ENCODE peak calls at places on chromosomes 7 and 10, in seven cellular contexts. One of them, this sample, is unnamed.

GRCh38 chr7:106905734-106906133 is 40.7 kb downstream of the PIK3CG start:
- DNase-seq in glomerular endothelial cell: no peak
- DNase-seq in thoracic aorta: no peak
- DNase-seq in body of pancreas: no peak
- DNase-seq in adrenal gland: no peak
- DNase-seq in non-pigmented ciliary epithelial cell: no peak
- DNase-seq in hepatic stellate cell: no peak
- DNase-seq in this sample: no peak

GRCh38 chr10:84204122-84204521 is 9.8 kb downstream of the CDHR1 start:
- DNase-seq in glomerular endothelial cell: no peak
- DNase-seq in thoracic aorta: no peak
- DNase-seq in body of pancreas: no peak
- DNase-seq in adrenal gland: no peak
- DNase-seq in non-pigmented ciliary epithelial cell: no peak
- DNase-seq in hepatic stellate cell: no peak
- DNase-seq in this sample: no peak

GRCh38 chr7:85341121-85341520 is 154.3 kb upstream of the SEMA3D start:
- DNase-seq in glomerular endothelial cell: no peak
- DNase-seq in thoracic aorta: no peak
- DNase-seq in body of pancreas: no peak
- DNase-seq in adrenal gland: no peak
- DNase-seq in non-pigmented ciliary epithelial cell: no peak
- DNase-seq in hepatic stellate cell: no peak
- DNase-seq in this sample: no peak

GRCh38 chr7:73704640-73705550 is 14.6 kb downstream of the STX1A start:
- DNase-seq in glomerular endothelial cell: no peak
- DNase-seq in thoracic aorta: no peak
- DNase-seq in body of pancreas: no peak
- DNase-seq in adrenal gland: no peak
- DNase-seq in non-pigmented ciliary epithelial cell: no peak
- DNase-seq in hepatic stellate cell: no peak
- DNase-seq in this sample: no peak

GRCh38 chr7:105665684-105666083 is 84.4 kb upstream of the EFCAB10 start:
- DNase-seq in glomerular endothelial cell: no peak
- DNase-seq in thoracic aorta: no peak
- DNase-seq in body of pancreas: no peak
- DNase-seq in adrenal gland: no peak
- DNase-seq in non-pigmented ciliary epithelial cell: no peak
- DNase-seq in hepatic stellate cell: no peak
- DNase-seq in this sample: no peak

GRCh38 chr7:9502269-9502668 is 1068.9 kb downstream of the NXPH1 start:
- DNase-seq in glomerular endothelial cell: no peak
- DNase-seq in thoracic aorta: no peak
- DNase-seq in body of pancreas: no peak
- DNase-seq in adrenal gland: no peak
- DNase-seq in non-pigmented ciliary epithelial cell: no peak
- DNase-seq in hepatic stellate cell: no peak
- DNase-seq in this sample: no peak

GRCh38 chr10:931326-932318 is at the start of gene LARP4B:
- DNase-seq in glomerular endothelial cell: peak
- DNase-seq in thoracic aorta: peak
- DNase-seq in body of pancreas: peak
- DNase-seq in adrenal gland: peak
- DNase-seq in non-pigmented ciliary epithelial cell: peak
- DNase-seq in hepatic stellate cell: peak
- DNase-seq in this sample: peak

GRCh38 chr7:144738708-144739314 is 97.0 kb downstream of the TPK1 start:
- DNase-seq in glomerular endothelial cell: no peak
- DNase-seq in thoracic aorta: no peak
- DNase-seq in body of pancreas: no peak
- DNase-seq in adrenal gland: no peak
- DNase-seq in non-pigmented ciliary epithelial cell: peak
- DNase-seq in hepatic stellate cell: peak
- DNase-seq in this sample: no peak

GRCh38 chr7:2326960-2327359 is 12.7 kb upstream of the SNX8 start:
- DNase-seq in glomerular endothelial cell: no peak
- DNase-seq in thoracic aorta: no peak
- DNase-seq in body of pancreas: no peak
- DNase-seq in adrenal gland: no peak
- DNase-seq in non-pigmented ciliary epithelial cell: no peak
- DNase-seq in hepatic stellate cell: no peak
- DNase-seq in this sample: no peak

GRCh38 chr7:17907014-17907413 is 33.3 kb downstream of the SNX13 start:
- DNase-seq in glomerular endothelial cell: no peak
- DNase-seq in thoracic aorta: no peak
- DNase-seq in body of pancreas: no peak
- DNase-seq in adrenal gland: no peak
- DNase-seq in non-pigmented ciliary epithelial cell: no peak
- DNase-seq in hepatic stellate cell: no peak
- DNase-seq in this sample: no peak

GRCh38 chr10:104577861-104578480 is 63.1 kb upstream of the SORCS3 start:
- DNase-seq in glomerular endothelial cell: no peak
- DNase-seq in thoracic aorta: no peak
- DNase-seq in body of pancreas: no peak
- DNase-seq in adrenal gland: no peak
- DNase-seq in non-pigmented ciliary epithelial cell: no peak
- DNase-seq in hepatic stellate cell: no peak
- DNase-seq in this sample: no peak

GRCh38 chr10:92845926-92846325 is 2.4 kb upstream of the EXOC6 start:
- DNase-seq in glomerular endothelial cell: no peak
- DNase-seq in thoracic aorta: no peak
- DNase-seq in body of pancreas: no peak
- DNase-seq in adrenal gland: no peak
- DNase-seq in non-pigmented ciliary epithelial cell: no peak
- DNase-seq in hepatic stellate cell: no peak
- DNase-seq in this sample: no peak

GRCh38 chr7:94969434-94970084 is 62.2 kb downstream of the PPP1R9A start:
- DNase-seq in glomerular endothelial cell: no peak
- DNase-seq in thoracic aorta: no peak
- DNase-seq in body of pancreas: no peak
- DNase-seq in adrenal gland: no peak
- DNase-seq in non-pigmented ciliary epithelial cell: no peak
- DNase-seq in hepatic stellate cell: no peak
- DNase-seq in this sample: no peak

GRCh38 chr7:144011458-144012230 is 11.5 kb downstream of the OR6B1 start:
- DNase-seq in glomerular endothelial cell: no peak
- DNase-seq in thoracic aorta: no peak
- DNase-seq in body of pancreas: no peak
- DNase-seq in adrenal gland: no peak
- DNase-seq in non-pigmented ciliary epithelial cell: no peak
- DNase-seq in hepatic stellate cell: no peak
- DNase-seq in this sample: no peak

GRCh38 chr7:122626785-122627184 is 72.1 kb downstream of the RNF133 start:
- DNase-seq in glomerular endothelial cell: no peak
- DNase-seq in thoracic aorta: no peak
- DNase-seq in body of pancreas: no peak
- DNase-seq in adrenal gland: no peak
- DNase-seq in non-pigmented ciliary epithelial cell: no peak
- DNase-seq in hepatic stellate cell: no peak
- DNase-seq in this sample: no peak

GRCh38 chr7:123433665-123434064 is 100.7 kb downstream of the IQUB start:
- DNase-seq in glomerular endothelial cell: no peak
- DNase-seq in thoracic aorta: no peak
- DNase-seq in body of pancreas: no peak
- DNase-seq in adrenal gland: no peak
- DNase-seq in non-pigmented ciliary epithelial cell: no peak
- DNase-seq in hepatic stellate cell: no peak
- DNase-seq in this sample: no peak

GRCh38 chr10:1679821-1680650 is 57.3 kb downstream of the ADARB2 start:
- DNase-seq in glomerular endothelial cell: no peak
- DNase-seq in thoracic aorta: no peak
- DNase-seq in body of pancreas: no peak
- DNase-seq in adrenal gland: no peak
- DNase-seq in non-pigmented ciliary epithelial cell: no peak
- DNase-seq in hepatic stellate cell: no peak
- DNase-seq in this sample: no peak

GRCh38 chr10:69327463-69328345 is 49.4 kb downstream of the HK1 start:
- DNase-seq in glomerular endothelial cell: no peak
- DNase-seq in thoracic aorta: no peak
- DNase-seq in body of pancreas: peak
- DNase-seq in adrenal gland: peak
- DNase-seq in non-pigmented ciliary epithelial cell: no peak
- DNase-seq in hepatic stellate cell: no peak
- DNase-seq in this sample: peak

This sample was measured in epithelial cell of proximal tubule.